ENCODE peak calls at places on chromosomes 16 and 17, in six cellular contexts. One of them, this sample, is unnamed.

GRCh38 chr16:11140867-11141266 is 115.1 kb downstream of the SOCS1 start:
- DNase-seq in K562: no peak
- DNase-seq in A549: no peak
- DNase-seq in RWPE2: no peak
- DNase-seq in Peyer's patch: no peak
- DNase-seq in transverse colon: no peak
- DNase-seq in this sample: no peak

GRCh38 chr17:64060331-64060730 is 39.9 kb upstream of the ICAM2 start:
- DNase-seq in K562: no peak
- DNase-seq in A549: no peak
- DNase-seq in RWPE2: no peak
- DNase-seq in Peyer's patch: no peak
- DNase-seq in transverse colon: no peak
- DNase-seq in this sample: no peak

GRCh38 chr17:73248532-73248931 is 13.1 kb downstream of the CPSF4L start:
- DNase-seq in K562: no peak
- DNase-seq in A549: no peak
- DNase-seq in RWPE2: no peak
- DNase-seq in Peyer's patch: peak; percentile 3
- DNase-seq in transverse colon: no peak
- DNase-seq in this sample: no peak

GRCh38 chr16:74998481-74999207 is at the start of gene ZNRF1:
- DNase-seq in K562: peak; percentile 95
- DNase-seq in A549: peak; percentile 82
- DNase-seq in RWPE2: no peak
- DNase-seq in Peyer's patch: peak; percentile 91
- DNase-seq in transverse colon: peak; percentile 88
- DNase-seq in this sample: peak; percentile 95

GRCh38 chr17:49148171-49148570 is 15.6 kb downstream of the B4GALNT2 start:
- DNase-seq in K562: no peak
- DNase-seq in A549: no peak
- DNase-seq in RWPE2: no peak
- DNase-seq in Peyer's patch: no peak
- DNase-seq in transverse colon: no peak
- DNase-seq in this sample: no peak

GRCh38 chr16:19088341-19088916 is 21.0 kb downstream of the COQ7 start:
- DNase-seq in K562: no peak
- DNase-seq in A549: no peak
- DNase-seq in RWPE2: no peak
- DNase-seq in Peyer's patch: no peak
- DNase-seq in transverse colon: no peak
- DNase-seq in this sample: no peak

GRCh38 chr16:86579268-86580062 is 1.1 kb downstream of the FOXL1 start:
- DNase-seq in K562: no peak
- DNase-seq in A549: no peak
- DNase-seq in RWPE2: no peak
- DNase-seq in Peyer's patch: no peak
- DNase-seq in transverse colon: no peak
- DNase-seq in this sample: no peak

GRCh38 chr16:70746708-70747424 is 54.1 kb downstream of the VAC14 start:
- DNase-seq in K562: peak; percentile 79
- DNase-seq in A549: peak; percentile 91
- DNase-seq in RWPE2: peak; percentile 85
- DNase-seq in Peyer's patch: peak; percentile 86
- DNase-seq in transverse colon: peak; percentile 82
- DNase-seq in this sample: peak; percentile 50

GRCh38 chr16:69301187-69301586 is 10.0 kb upstream of the VPS4A start:
- DNase-seq in K562: no peak
- DNase-seq in A549: no peak
- DNase-seq in RWPE2: no peak
- DNase-seq in Peyer's patch: no peak
- DNase-seq in transverse colon: no peak
- DNase-seq in this sample: no peak

GRCh38 chr16:3876695-3877094 is 3.8 kb downstream of the CREBBP start:
- DNase-seq in K562: no peak
- DNase-seq in A549: no peak
- DNase-seq in RWPE2: no peak
- DNase-seq in Peyer's patch: no peak
- DNase-seq in transverse colon: no peak
- DNase-seq in this sample: no peak

GRCh38 chr16:3141781-3142311 is 7.0 kb downstream of the ZNF213 start:
- DNase-seq in K562: no peak
- DNase-seq in A549: no peak
- DNase-seq in RWPE2: no peak
- DNase-seq in Peyer's patch: no peak
- DNase-seq in transverse colon: no peak
- DNase-seq in this sample: no peak

GRCh38 chr16:4614571-4615388 is at the start of gene UBALD1:
- DNase-seq in K562: peak; percentile 82
- DNase-seq in A549: peak; percentile 89
- DNase-seq in RWPE2: peak; percentile 89
- DNase-seq in Peyer's patch: peak; percentile 95
- DNase-seq in transverse colon: peak; percentile 91
- DNase-seq in this sample: peak; percentile 95

GRCh38 chr16:79437764-79438728 is 162.5 kb downstream of the MAF start:
- DNase-seq in K562: no peak
- DNase-seq in A549: no peak
- DNase-seq in RWPE2: no peak
- DNase-seq in Peyer's patch: no peak
- DNase-seq in transverse colon: no peak
- DNase-seq in this sample: no peak

GRCh38 chr16:50534091-50534490 is 14.1 kb upstream of the NKD1 start:
- DNase-seq in K562: no peak
- DNase-seq in A549: no peak
- DNase-seq in RWPE2: no peak
- DNase-seq in Peyer's patch: no peak
- DNase-seq in transverse colon: no peak
- DNase-seq in this sample: no peak

GRCh38 chr16:85627102-85627834 is 14.1 kb downstream of the GSE1 start:
- DNase-seq in K562: no peak
- DNase-seq in A549: no peak
- DNase-seq in RWPE2: no peak
- DNase-seq in Peyer's patch: no peak
- DNase-seq in transverse colon: no peak
- DNase-seq in this sample: no peak

GRCh38 chr16:1993731-1994131 is 4.0 kb downstream of the SYNGR3 start:
- DNase-seq in K562: no peak
- DNase-seq in A549: no peak
- DNase-seq in RWPE2: no peak
- DNase-seq in Peyer's patch: no peak
- DNase-seq in transverse colon: no peak
- DNase-seq in this sample: no peak

GRCh38 chr17:40063034-40063765 is 435 bp downstream of the THRA start:
- DNase-seq in K562: peak; percentile 75
- DNase-seq in A549: no peak
- DNase-seq in RWPE2: no peak
- DNase-seq in Peyer's patch: peak; percentile 67
- DNase-seq in transverse colon: peak; percentile 55
- DNase-seq in this sample: peak; percentile 41

GRCh38 chr16:62149646-62150045 is 113.4 kb upstream of the CDH8 start:
- DNase-seq in K562: no peak
- DNase-seq in A549: no peak
- DNase-seq in RWPE2: no peak
- DNase-seq in Peyer's patch: no peak
- DNase-seq in transverse colon: no peak
- DNase-seq in this sample: no peak

GRCh38 chr16:19513377-19514053 is 8.4 kb downstream of the GDE1 start:
- DNase-seq in K562: no peak
- DNase-seq in A549: no peak
- DNase-seq in RWPE2: no peak
- DNase-seq in Peyer's patch: no peak
- DNase-seq in transverse colon: no peak
- DNase-seq in this sample: no peak

GRCh38 chr16:57377080-57377841 is 5.0 kb downstream of the CX3CL1 start:
- DNase-seq in K562: no peak
- DNase-seq in A549: peak; percentile 61
- DNase-seq in RWPE2: no peak
- DNase-seq in Peyer's patch: no peak
- DNase-seq in transverse colon: no peak
- DNase-seq in this sample: peak; percentile 93

GRCh38 chr17:21041753-21042433 is 918 bp downstream of the USP22 start:
- DNase-seq in K562: peak; percentile 71
- DNase-seq in A549: peak; percentile 71
- DNase-seq in RWPE2: no peak
- DNase-seq in Peyer's patch: peak; percentile 90
- DNase-seq in transverse colon: peak; percentile 87
- DNase-seq in this sample: peak; percentile 86

GRCh38 chr16:84925092-84925772 is 86.1 kb downstream of the ZDHHC7 start:
- DNase-seq in K562: peak; percentile 87
- DNase-seq in A549: peak; percentile 60
- DNase-seq in RWPE2: no peak
- DNase-seq in Peyer's patch: peak; percentile 78
- DNase-seq in transverse colon: peak; percentile 64
- DNase-seq in this sample: peak; percentile 57

GRCh38 chr16:27771201-27771910 is 221.4 kb downstream of the KATNIP start:
- DNase-seq in K562: no peak
- DNase-seq in A549: no peak
- DNase-seq in RWPE2: no peak
- DNase-seq in Peyer's patch: no peak
- DNase-seq in transverse colon: no peak
- DNase-seq in this sample: no peak

GRCh38 chr17:52606098-52606497 is 447.6 kb upstream of the CA10 start:
- DNase-seq in K562: no peak
- DNase-seq in A549: no peak
- DNase-seq in RWPE2: no peak
- DNase-seq in Peyer's patch: no peak
- DNase-seq in transverse colon: no peak
- DNase-seq in this sample: no peak

GRCh38 chr17:70295329-70295728 is 126.0 kb downstream of the KCNJ2 start:
- DNase-seq in K562: no peak
- DNase-seq in A549: no peak
- DNase-seq in RWPE2: no peak
- DNase-seq in Peyer's patch: no peak
- DNase-seq in transverse colon: no peak
- DNase-seq in this sample: no peak

GRCh38 chr17:44961921-44962350 is 6.2 kb downstream of the C1QL1 start:
- DNase-seq in K562: peak; percentile 31
- DNase-seq in A549: no peak
- DNase-seq in RWPE2: peak; percentile 51
- DNase-seq in Peyer's patch: no peak
- DNase-seq in transverse colon: no peak
- DNase-seq in this sample: no peak
- TF ChIP-seq CTCF in K562: peak; percentile 52
- TF ChIP-seq CTCF in A549: peak; percentile 17
- TF ChIP-seq CTCF in RWPE2: no peak
- TF ChIP-seq CTCF in Peyer's patch: no peak
- TF ChIP-seq CTCF in transverse colon: no peak
- TF ChIP-seq CTCF in this sample: no peak

DNA sequence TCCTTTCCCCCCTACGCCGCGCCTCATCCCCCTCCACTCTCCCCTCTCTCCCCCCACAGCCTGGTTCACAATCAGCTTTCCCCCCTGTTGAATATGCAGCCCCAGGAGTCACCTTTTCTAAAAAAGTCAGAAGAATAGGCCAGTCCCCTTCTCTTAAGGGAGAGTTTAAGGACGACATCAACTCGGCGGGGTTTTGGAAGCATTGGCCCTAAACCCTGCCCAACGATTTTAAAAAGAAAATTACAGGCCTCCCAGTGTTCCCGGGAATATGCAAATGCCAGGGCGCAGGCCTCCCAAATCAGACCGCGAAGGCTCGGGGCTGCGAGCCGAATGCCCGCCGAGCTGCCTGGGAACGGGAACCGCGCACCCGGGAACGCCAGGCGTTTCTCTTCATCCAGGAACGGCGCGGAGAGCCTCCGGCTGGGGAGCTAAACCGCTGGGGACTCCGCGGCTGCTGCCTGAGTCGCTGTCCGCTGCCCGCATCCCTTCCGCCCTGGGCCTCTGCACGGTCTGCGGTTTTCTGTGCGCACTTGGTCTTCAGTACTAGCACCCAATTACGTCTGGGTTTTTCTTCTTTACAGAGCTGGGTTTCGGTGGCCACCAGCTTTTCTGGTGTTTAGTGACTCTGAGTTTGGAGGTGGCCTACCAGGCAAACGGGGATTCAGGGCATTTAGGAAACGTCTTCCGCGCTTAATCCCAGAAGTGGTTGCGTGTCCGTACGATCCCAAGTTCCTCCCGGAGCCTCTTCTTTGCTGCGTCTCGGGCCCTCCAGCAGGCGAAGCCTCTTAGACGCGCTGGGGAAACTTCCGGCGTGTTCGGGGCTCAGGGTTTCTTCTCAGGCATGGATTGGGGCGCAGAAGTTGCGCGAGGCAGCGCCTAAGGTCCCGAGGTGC is 5.7 kb downstream of the IRX5 start:
- DNase-seq in K562: no peak
- DNase-seq in A549: no peak
- DNase-seq in RWPE2: no peak
- DNase-seq in Peyer's patch: no peak
- DNase-seq in transverse colon: no peak
- DNase-seq in this sample: no peak
- H3K4me3 ChIP-seq in K562: no peak overlapping the region
- H3K4me3 ChIP-seq in A549: peak overlapping the region; percentile 57
- H3K4me3 ChIP-seq in RWPE2: peak overlapping the region; percentile 25
- H3K4me3 ChIP-seq in Peyer's patch: no peak overlapping the region
- H3K4me3 ChIP-seq in transverse colon: no peak overlapping the region
- H3K4me3 ChIP-seq in this sample: no peak overlapping the region

DNA sequence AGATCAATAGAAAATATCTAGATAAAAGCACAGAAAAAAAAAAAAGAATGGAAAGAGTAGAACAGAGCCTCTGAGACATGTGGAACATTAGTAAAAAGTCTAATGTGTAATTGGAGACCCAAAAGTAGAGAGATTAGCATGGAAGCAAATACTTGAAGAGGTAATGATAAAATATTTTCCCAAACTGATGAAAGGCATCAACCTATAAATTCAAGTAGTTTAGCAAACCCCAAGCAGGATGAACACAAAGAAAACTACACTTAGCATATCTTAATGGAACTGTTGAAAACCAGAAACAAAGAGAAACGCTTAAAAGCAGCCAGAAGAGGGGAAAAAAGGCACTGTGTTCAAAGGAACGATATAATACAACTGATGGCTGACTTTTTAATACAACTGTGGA is 16.4 kb downstream of the NF1 start:
- DNase-seq in K562: no peak
- DNase-seq in A549: no peak
- DNase-seq in RWPE2: no peak
- DNase-seq in Peyer's patch: no peak
- DNase-seq in transverse colon: no peak
- DNase-seq in this sample: no peak
- TF ChIP-seq CTCF in K562: no peak
- TF ChIP-seq CTCF in A549: no peak
- TF ChIP-seq CTCF in RWPE2: no peak
- TF ChIP-seq CTCF in Peyer's patch: no peak
- TF ChIP-seq CTCF in transverse colon: no peak
- TF ChIP-seq CTCF in this sample: no peak

DNA sequence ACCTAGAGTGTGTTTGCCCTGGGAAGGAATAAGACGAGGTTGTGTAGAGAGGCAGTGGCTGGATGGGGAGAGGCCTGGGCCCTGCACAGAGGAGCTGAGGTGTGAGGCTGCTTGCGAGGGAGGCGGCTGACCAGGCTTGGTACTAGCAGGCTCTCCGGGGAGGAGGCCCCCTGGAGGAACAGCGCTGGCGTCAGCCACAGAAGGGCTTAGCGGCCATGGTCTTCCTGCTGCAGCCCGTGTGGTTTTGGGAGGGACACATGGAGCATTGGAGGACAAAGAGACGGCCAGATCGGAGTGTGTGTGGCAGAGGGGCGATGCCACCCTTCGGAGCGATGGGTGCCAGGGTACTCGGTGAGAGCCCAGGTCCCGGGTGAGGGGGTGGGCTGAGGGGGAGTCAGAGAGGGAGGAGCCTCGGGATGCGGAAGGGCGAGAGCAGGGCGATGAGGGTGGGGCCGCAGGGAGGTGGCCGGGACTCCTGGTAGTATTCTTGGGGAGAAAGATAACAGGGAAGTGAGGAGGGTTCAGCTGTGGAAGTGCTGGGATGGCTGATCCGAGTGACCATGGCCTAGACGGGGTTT is 8.2 kb downstream of the BANP start:
- DNase-seq in K562: peak; percentile 24
- DNase-seq in A549: no peak
- DNase-seq in RWPE2: no peak
- DNase-seq in Peyer's patch: no peak
- DNase-seq in transverse colon: no peak
- DNase-seq in this sample: no peak
- H3K4me3 ChIP-seq in K562: no peak overlapping the region
- H3K4me3 ChIP-seq in A549: no peak overlapping the region
- H3K4me3 ChIP-seq in RWPE2: no peak overlapping the region
- H3K4me3 ChIP-seq in Peyer's patch: no peak overlapping the region
- H3K4me3 ChIP-seq in transverse colon: no peak overlapping the region
- H3K4me3 ChIP-seq in this sample: no peak overlapping the region

This sample was measured in GM12865.